ENCODE peak calls at places on chromosomes 11 and 22, in five cellular contexts. X is type B pancreatic cell, O is nephron progenitor cell, U is heart left ventricle, J is AG10803. N is an unnamed sample.
A peak's percentile ranks its signal among the peaks of the same experiment; 100 is the strongest.

GRCh38 chr11:126282742-126283591 is at the start of gene TIRAP:
- DNase-seq in O (peak; percentile 73), X (no peak), U (peak; percentile 77), J (peak; percentile 52), N (peak; percentile 39)

GRCh38 chr11:2466069-2466801 is 21.4 kb downstream of the KCNQ1 start:
- DNase-seq in J (no peak), O (no peak), U (no peak), X (peak; percentile 67), N (no peak)

GRCh38 chr11:32831241-32831640 is 1.5 kb downstream of the PRRG4 start:
- DNase-seq in X (no peak), O (no peak), J (no peak), U (no peak), N (no peak)

GRCh38 chr11:131356201-131356600 is 14.2 kb upstream of the NTM start:
- DNase-seq in U (no peak), X (no peak), J (no peak), O (no peak), N (peak; percentile 18)

GRCh38 chr11:124890701-124891389 is 6.8 kb downstream of the ROBO4 start:
- DNase-seq in U (no peak), O (no peak), J (no peak), X (no peak), N (no peak)

GRCh38 chr11:115990004-115990447 is 485.8 kb upstream of the CADM1 start:
- DNase-seq in X (no peak), U (peak; percentile 28), J (no peak), O (peak; percentile 44), N (no peak)

GRCh38 chr11:69890476-69890875 is 71.3 kb upstream of the FGF3 start:
- DNase-seq in X (no peak), J (no peak), O (no peak), U (no peak), N (no peak)

GRCh38 chr22:44887941-44888366 is 121.9 kb downstream of the PHF21B start:
- DNase-seq in O (no peak), X (no peak), J (no peak), U (no peak), N (no peak)

GRCh38 chr11:71971676-71972075 is 27.0 kb upstream of the IL18BP start:
- DNase-seq in X (no peak), O (no peak), U (no peak), J (no peak), N (no peak)

GRCh38 chr11:67433536-67434394 is 3.7 kb downstream of the PTPRCAP start:
- DNase-seq in J (no peak), X (no peak), O (no peak), U (no peak), N (no peak)

GRCh38 chr11:105611837-105612480 is 2.1 kb downstream of the GRIA4 start:
- DNase-seq in O (no peak), U (no peak), X (no peak), J (no peak), N (no peak)

GRCh38 chr22:35995345-35995744 is 33.3 kb downstream of the RBFOX2 start:
- DNase-seq in J (no peak), X (no peak), U (no peak), O (no peak), N (no peak)

GRCh38 chr11:2699531-2700414 is at the start of gene KCNQ1OT1:
- DNase-seq in J (peak; percentile 93), O (peak; percentile 84), X (peak; percentile 90), U (peak; percentile 91), N (peak; percentile 87)

GRCh38 chr11:36037031-36037430 is 93.2 kb downstream of the LDLRAD3 start:
- DNase-seq in O (no peak), J (peak; percentile 47), U (peak; percentile 26), X (no peak), N (peak; percentile 10)

GRCh38 chr11:36044636-36045035 is 100.8 kb downstream of the LDLRAD3 start:
- DNase-seq in J (no peak), U (no peak), X (no peak), O (no peak), N (no peak)

GRCh38 chr11:36041988-36042606 is 98.2 kb downstream of the LDLRAD3 start:
- DNase-seq in X (no peak), O (no peak), J (peak; percentile 22), U (no peak), N (peak; percentile 24)
- TF ChIP-seq CTCF in X (peak; percentile 63), O (peak; percentile 36), J (peak; percentile 71), U (peak; percentile 40), N (peak; percentile 78)

DNA sequence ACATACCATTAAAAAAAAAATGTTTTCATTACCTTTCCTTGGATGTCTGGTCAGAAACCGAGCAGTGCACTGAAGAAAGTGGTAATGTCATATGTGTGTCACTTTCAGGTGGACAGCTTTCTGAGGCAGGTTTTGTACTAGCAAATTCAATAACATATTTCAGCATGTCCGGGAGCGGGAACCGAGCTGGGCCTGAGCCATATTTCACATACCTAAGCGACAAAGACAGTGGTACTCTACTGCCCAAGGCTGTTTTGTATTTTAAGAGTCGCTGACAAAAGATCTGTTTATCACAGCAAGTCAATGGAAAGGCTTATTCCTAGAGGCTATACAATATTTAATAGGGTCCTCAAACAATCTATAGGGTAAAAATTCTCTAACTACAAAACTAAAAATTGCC is 38.0 kb downstream of the CLDN25 start:
- DNase-seq in X (no peak), U (no peak), O (no peak), J (no peak), N (no peak)
- TF ChIP-seq CTCF in X (no peak), U (no peak), O (no peak), J (no peak), N (no peak)

GRCh38 chr11:102915044-102915375 is 40.2 kb upstream of the MMP12 start:
- DNase-seq in J (no peak), O (no peak), U (no peak), X (no peak), N (no peak)

GRCh38 chr11:102911758-102912481 is 37.1 kb upstream of the MMP12 start:
- DNase-seq in X (no peak), U (no peak), O (no peak), J (no peak), N (peak; percentile 4)

GRCh38 chr11:102912482-102912830 is 37.7 kb upstream of the MMP12 start:
- DNase-seq in U (no peak), X (no peak), O (no peak), J (no peak), N (peak; percentile 2)

GRCh38 chr11:102920118-102920684 is 35.3 kb downstream of the MMP13 start:
- DNase-seq in O (no peak), U (no peak), J (peak; percentile 36), X (no peak), N (no peak)

GRCh38 chr11:102914238-102915043 is 39.7 kb upstream of the MMP12 start:
- DNase-seq in X (no peak), U (no peak), J (peak; percentile 60), O (no peak), N (peak; percentile 46)
- TF ChIP-seq CTCF in X (peak; percentile 70), U (peak; percentile 36), J (peak; percentile 91), O (peak; percentile 35), N (peak; percentile 85)

DNA sequence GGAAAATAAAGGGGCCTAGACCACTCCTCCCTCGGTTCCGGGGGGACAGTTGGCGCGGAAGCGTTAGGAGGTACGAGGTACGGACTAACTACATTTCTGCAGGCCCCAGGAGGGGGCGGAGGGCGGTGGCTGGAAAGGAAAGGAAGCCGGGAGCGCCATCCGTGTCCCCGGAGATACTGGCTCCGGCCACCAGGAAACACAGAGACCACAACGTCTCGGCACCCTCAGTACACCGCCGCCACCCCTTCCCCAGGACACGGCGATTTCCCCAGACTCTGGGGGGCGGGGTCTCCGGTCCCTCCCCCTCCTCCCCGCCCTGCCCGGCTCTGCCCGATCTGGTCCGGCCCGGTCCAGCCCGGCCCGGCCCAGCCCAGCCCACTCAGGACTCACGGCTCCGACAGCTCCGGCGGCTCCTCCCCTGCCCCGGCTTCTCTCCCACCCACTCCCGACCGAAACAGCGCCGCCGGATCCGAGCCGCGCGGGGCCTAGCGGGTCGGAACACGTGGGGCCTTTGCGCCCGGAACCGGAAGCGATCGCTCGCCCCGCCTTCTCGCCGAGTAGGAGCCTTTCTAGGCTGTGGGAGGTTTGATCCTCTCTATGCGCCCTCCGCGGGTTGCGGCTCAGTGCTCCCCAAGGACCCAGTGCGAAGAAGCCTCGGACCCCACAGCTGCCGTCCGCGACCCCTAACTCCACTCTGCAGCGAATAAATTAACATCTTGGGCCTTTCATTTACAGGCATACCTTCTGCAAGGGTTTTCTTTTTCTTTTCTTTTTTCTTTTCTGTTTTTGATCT is at the start of gene ZNF202:
- DNase-seq in J (peak; percentile 87), U (peak; percentile 93), X (peak; percentile 92), O (peak; percentile 93), N (peak; percentile 85)
- TF ChIP-seq CTCF in J (peak; percentile 19), U (no peak), X (peak; percentile 69), O (peak; percentile 11), N (peak; percentile 62)

DNA sequence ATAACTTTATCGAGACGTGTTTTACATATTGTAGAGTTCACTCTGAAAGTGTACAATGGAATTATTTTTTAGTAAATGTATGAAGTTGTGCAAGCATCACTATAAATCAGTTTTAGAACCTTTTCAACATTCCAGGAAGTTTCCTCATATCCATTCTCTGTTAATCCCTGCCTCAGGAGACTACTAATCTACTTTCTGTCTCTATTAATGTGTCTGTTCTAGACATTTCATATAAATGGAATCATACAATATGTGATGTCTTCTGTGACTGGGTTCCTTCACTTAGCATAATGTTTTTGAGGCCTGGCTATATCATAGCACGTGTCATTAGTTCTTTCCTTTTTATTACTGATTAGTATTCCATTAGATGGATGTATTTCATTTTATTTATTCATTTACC is 17.0 kb downstream of the SYT9 start:
- DNase-seq in J (no peak), X (no peak), U (no peak), O (no peak), N (no peak)
- TF ChIP-seq CTCF in J (no peak), X (no peak), U (no peak), O (no peak), N (no peak)

GRCh38 chr11:29272019-29272654 is 744.7 kb downstream of the KCNA4 start:
- DNase-seq in J (peak; percentile 41), X (no peak), U (no peak), O (no peak), N (peak; percentile 59)
- TF ChIP-seq CTCF in J (peak; percentile 58), X (peak; percentile 25), U (no peak), O (peak; percentile 7), N (peak; percentile 80)

GRCh38 chr22:24117942-24118341 is 63.3 kb upstream of the SUSD2 start:
- DNase-seq in U (no peak), X (no peak), O (no peak), J (no peak), N (no peak)
- TF ChIP-seq CTCF in U (no peak), X (no peak), O (no peak), J (peak; percentile 6), N (peak; percentile 12)

DNA sequence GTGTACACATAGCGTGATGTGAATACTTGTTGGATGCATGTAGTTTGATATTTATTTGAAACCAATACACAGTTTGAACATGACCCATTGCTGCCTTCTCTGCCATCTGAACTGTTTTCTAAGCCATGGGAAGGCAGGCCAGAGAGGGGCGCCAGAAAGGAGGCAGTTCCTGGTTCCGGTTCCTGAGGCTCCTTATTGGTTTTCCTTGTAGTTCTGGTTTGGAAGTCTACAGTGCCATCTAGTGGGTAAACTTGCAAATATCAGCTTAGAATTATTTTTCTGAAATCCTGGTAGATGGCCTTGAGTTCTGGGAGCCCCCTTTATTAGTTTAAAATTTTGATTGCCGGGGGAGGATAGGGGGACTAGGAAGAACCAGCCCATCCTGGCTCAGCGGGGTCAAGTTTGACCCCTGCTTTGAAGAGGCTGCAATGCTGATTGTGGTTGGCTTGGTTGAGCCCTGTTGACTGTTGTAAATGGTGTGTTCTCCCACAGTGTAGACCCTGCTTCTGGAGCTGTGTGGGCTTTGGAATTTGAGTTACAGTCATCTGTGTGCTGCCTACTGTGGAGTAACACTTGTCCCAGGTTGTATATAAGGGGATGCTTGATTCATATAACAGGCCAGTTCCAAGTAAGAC is 48.4 kb downstream of the GRAMD1B start:
- DNase-seq in J (peak; percentile 83), X (no peak), O (peak; percentile 50), U (peak; percentile 52), N (peak; percentile 82)
- TF ChIP-seq CTCF in J (peak; percentile 71), X (peak; percentile 87), O (peak; percentile 64), U (peak; percentile 55), N (peak; percentile 93)

N was measured in HFFc6.